ENCODE peak calls at places on chromosomes 1 and 21, in four cellular contexts. V is heart left ventricle, T is K562, F is heart right ventricle. D is an unnamed sample. For H3K36me3, the result is how much of the 10 kb centered on the place peaks cover.

GRCh38 chr1:75438355-75438754 is 172.6 kb downstream of the SLC44A5 start:
- DNase-seq in V (no peak), T (no peak), F (no peak), D (no peak)

GRCh38 chr1:241998412-241998921 is 431 bp downstream of the MAP1LC3C start:
- DNase-seq in V (peak), T (peak), F (peak), D (peak)

GRCh38 chr1:57748696-57749095 is 324.8 kb upstream of the DAB1 start:
- DNase-seq in V (no peak), T (no peak), F (no peak), D (no peak)

GRCh38 chr1:183416850-183417690 is 1.1 kb downstream of the NMNAT2 start:
- DNase-seq in V (peak), T (peak), F (peak), D (peak)

GRCh38 chr1:206112600-206113301 is 4.4 kb downstream of the AVPR1B start:
- DNase-seq in V (no peak), T (no peak), F (no peak), D (peak)

GRCh38 chr21:36135391-36136094 is 664 bp downstream of the CBR3 start:
- DNase-seq in V (peak), T (peak), F (peak), D (peak)

GRCh38 chr1:207071426-207071825 is 17.2 kb upstream of the C4BPB start:
- DNase-seq in V (no peak), T (no peak), F (no peak), D (no peak)

GRCh38 chr21:38428211-38428610 is 70.1 kb downstream of the ERG start:
- DNase-seq in V (no peak), T (no peak), F (no peak), D (no peak)

GRCh38 chr21:46165099-46165498 is 9.7 kb upstream of the FTCD start:
- DNase-seq in V (no peak), T (no peak), F (no peak), D (no peak)

GRCh38 chr1:154745286-154745731 is 124.8 kb downstream of the KCNN3 start:
- DNase-seq in V (peak), T (no peak), F (peak), D (no peak)

GRCh38 chr1:3632716-3633343 is 8.0 kb downstream of the TPRG1L start:
- DNase-seq in V (no peak), T (no peak), F (no peak), D (peak)

GRCh38 chr1:3631330-3631729 is 6.5 kb downstream of the TPRG1L start:
- DNase-seq in V (no peak), T (no peak), F (no peak), D (no peak)

GRCh38 chr1:3631865-3632264 is 7.0 kb downstream of the TPRG1L start:
- DNase-seq in V (no peak), T (no peak), F (no peak), D (no peak)

GRCh38 chr1:3633344-3634058 is 8.7 kb downstream of the TPRG1L start:
- DNase-seq in V (no peak), T (no peak), F (no peak), D (no peak)

GRCh38 chr1:3632298-3632697 is 7.5 kb downstream of the TPRG1L start:
- DNase-seq in V (no peak), T (no peak), F (no peak), D (peak)
- H3K36me3 ChIP-seq in V (half or more), T (half or more), F (under half), D (under half)

GRCh38 chr1:42951588-42951987 is 7.1 kb downstream of the SLC2A1 start:
- DNase-seq in V (no peak), T (no peak), F (no peak), D (no peak)
- H3K36me3 ChIP-seq in V (under half), T (half or more), F (under half), D (under half)

GRCh38 chr1:45620588-45621500 is 3.0 kb downstream of the CCDC17 start:
- DNase-seq in V (no peak), T (no peak), F (no peak), D (no peak)

GRCh38 chr1:45622267-45622890 is 1.5 kb downstream of the CCDC17 start:
- DNase-seq in V (peak), T (peak), F (no peak), D (peak)

GRCh38 chr1:45622891-45623394 is 911 bp downstream of the CCDC17 start:
- DNase-seq in V (no peak), T (no peak), F (no peak), D (no peak)

GRCh38 chr1:45621501-45621836 is 2.4 kb downstream of the CCDC17 start:
- DNase-seq in V (peak), T (no peak), F (no peak), D (peak)

DNA sequence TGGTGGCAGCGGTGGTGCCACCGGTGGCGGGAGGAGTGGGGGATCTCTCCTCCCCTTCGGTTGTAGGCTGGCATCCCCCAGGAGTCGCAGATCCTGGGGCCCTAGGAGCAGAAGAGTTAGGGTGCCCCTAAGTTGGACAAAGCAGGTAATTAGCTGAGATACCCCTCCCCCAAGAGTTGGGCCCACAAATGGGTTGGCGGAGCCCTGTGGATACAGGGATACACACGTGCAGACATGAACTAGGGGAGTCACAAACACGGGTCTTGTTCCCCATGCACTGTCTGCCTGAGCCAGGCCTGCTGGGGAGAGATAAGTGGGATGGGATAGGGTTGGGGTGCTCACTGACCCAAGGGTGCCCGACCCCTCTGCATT is 2.0 kb downstream of the CCDC17 start:
- DNase-seq in V (no peak), T (no peak), F (no peak), D (no peak)
- H3K36me3 ChIP-seq in V (under half), T (half or more), F (under half), D (under half)

GRCh38 chr1:19197849-19198248 is 12.2 kb downstream of the UBR4 start:
- DNase-seq in V (no peak), T (peak), F (no peak), D (no peak)
- H3K36me3 ChIP-seq in V (under half), T (half or more), F (under half), D (half or more)

GRCh38 chr1:117313555-117313954 is 53.7 kb upstream of the MAN1A2 start:
- DNase-seq in V (no peak), T (no peak), F (no peak), D (no peak)

GRCh38 chr1:117318456-117318855 is 48.8 kb upstream of the MAN1A2 start:
- DNase-seq in V (no peak), T (no peak), F (no peak), D (no peak)

GRCh38 chr1:117318011-117318410 is 49.2 kb upstream of the MAN1A2 start:
- DNase-seq in V (no peak), T (no peak), F (no peak), D (no peak)

GRCh38 chr1:117308406-117308916 is 58.8 kb upstream of the MAN1A2 start:
- DNase-seq in V (no peak), T (no peak), F (no peak), D (no peak)

DNA sequence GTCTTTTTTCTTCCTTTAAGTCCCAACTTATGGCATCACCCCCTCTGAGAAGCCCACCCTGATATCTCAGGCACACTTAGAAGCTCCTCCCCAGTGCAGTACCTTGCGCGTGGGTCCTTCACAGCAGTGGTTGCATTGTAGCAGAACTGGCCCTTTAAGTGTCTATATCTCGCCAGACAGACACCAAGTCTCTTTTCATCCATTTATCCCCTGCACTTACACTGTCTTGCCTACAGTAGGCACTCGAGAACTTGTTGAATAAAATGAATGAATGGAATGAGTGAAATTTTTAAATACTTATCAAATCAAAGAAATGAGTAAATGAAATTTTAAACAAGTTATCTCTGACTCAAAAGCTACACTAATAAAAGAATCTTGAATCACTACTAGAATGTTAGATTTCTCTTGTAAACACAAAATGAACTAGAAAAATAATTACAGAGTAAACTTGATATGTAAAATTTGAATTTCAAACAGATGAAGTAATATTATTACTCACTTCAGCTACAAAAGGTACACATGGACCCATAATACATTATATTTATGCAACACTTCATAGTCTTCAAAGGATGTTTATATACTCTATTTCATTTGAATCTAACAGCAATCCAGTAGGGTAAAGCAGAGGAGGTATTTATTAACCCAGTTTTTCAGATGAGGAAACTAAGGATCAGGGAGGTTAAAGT is 54.7 kb upstream of the MAN1A2 start:
- DNase-seq in V (no peak), T (peak), F (no peak), D (no peak)
- H3K36me3 ChIP-seq in V (under half), T (under half), F (under half), D (under half)

GRCh38 chr1:27365372-27366112 is 1.2 kb downstream of the MAP3K6 start:
- DNase-seq in V (peak), T (peak), F (peak), D (peak)

GRCh38 chr1:27366113-27366410 is 699 bp downstream of the MAP3K6 start:
- DNase-seq in V (peak), T (peak), F (peak), D (peak)

GRCh38 chr1:27361553-27361952 is 5.2 kb downstream of the MAP3K6 start:
- DNase-seq in V (no peak), T (no peak), F (no peak), D (no peak)

GRCh38 chr1:27364696-27365371 is 1.9 kb downstream of the MAP3K6 start:
- DNase-seq in V (no peak), T (no peak), F (no peak), D (no peak)

GRCh38 chr1:27363766-27364695 is 2.7 kb downstream of the MAP3K6 start:
- DNase-seq in V (no peak), T (no peak), F (no peak), D (no peak)
- H3K36me3 ChIP-seq in V (under half), T (under half), F (under half), D (under half)

DNA sequence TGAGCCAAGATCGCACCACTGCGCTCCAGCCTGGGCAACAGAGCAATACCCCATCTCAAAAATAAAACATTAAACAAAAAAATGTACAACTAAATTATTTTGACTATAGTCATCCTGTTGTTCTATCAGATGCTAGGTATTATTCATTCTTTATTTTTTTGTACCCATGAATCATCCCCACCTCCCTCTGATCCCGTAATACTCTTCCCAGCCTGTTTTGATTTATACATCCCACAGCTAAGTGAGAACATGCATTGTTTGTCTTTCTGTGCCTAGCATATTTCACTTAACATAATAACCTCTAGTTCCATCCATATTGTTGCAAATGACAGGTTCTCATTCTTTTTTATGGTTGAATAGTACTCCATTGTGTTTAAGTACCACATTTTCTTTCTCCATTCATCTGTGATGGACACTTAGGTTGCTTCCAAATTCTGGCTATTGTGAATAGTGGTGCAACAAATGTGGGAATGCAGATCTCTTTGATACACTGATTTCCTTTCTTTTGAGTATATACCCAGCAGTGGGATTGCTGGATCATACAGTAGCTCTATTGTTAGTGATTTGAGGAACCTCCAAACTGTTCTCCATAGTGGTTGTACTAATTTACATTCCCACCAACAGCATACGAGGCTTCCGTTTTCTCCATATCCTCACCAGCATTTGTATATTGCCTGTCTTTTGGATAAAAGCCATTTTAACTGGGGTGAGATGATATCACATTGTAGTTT is 84.4 kb downstream of the MACF1 start:
- DNase-seq in V (no peak), T (no peak), F (no peak), D (no peak)
- H3K36me3 ChIP-seq in V (under half), T (half or more), F (half or more), D (half or more)

GRCh38 chr1:214617843-214618242 is 14.8 kb downstream of the CENPF start:
- DNase-seq in V (no peak), T (no peak), F (no peak), D (no peak)
- H3K36me3 ChIP-seq in V (under half), T (half or more), F (under half), D (under half)

DNA sequence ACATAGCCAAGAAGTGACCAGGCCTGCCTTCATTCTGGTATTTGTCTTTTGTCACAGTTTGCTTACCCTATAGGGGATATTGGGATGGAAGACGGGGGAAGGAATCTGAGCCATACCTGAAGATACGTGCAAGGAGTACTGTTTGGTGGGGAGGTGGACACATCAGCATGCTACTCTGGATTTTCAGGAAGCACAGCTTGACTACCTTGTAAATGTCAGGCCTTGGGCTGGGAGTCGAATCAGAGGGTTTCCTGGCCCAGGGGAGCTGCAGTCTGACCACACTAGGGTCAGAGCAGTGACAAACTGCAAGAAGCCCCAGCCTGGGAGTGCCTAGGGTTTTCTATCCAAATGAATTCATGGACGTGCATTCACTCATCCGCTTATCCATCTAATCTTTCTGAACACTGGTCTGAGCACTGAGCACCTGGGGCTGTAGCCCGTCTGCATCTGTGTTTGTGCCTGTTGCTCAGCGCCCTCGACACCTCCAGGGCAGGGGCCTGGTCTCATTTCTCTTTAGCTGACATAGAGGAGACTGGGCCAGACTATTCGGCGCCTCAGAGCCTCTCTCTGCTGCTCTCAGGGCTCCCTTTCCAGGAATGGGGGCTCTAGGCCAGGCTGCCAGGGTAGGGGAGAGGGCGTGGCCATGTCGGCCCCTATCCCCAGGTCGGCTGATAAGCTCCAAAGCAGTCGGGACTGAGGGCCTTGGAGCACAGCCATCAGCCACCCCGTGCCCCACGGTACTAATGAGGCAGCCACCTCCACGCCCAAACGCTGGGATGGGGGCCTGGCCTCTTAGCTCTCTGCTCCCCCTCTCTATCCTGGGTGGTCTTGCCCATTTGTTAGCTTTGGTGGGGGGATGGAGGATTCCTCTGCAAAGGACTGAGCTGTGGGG is 47.0 kb upstream of the SLC2A1 start:
- DNase-seq in V (no peak), T (peak), F (no peak), D (peak)
- H3K36me3 ChIP-seq in V (under half), T (under half), F (under half), D (under half)

DNA sequence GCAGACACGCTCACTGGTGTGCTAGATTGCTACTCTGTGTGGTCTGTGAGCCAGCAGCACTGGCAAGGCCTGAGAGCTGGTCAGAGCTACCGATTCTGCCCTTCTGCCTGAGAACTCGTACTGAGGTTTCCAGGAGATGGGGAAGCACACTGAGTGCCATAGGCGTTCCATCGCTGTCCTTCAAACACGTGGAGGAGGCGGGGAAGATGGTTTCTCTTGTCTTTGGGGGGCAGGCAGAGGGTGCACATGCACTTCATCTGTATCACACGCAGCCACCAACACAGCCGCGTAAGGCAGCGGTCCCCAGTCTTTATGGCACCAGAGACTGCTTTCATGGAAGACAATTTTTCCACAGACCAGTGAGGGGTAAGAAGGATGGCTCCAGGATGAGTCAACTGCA is 23.8 kb upstream of the MX1 start:
- DNase-seq in V (peak), T (no peak), F (no peak), D (no peak)
- H3K36me3 ChIP-seq in V (under half), T (under half), F (under half), D (under half)